ENCODE peak calls at places on chromosomes 2 and 18, in four cellular contexts. O, W, L and G are unnamed samples.
A peak's percentile ranks its signal among the peaks of the same experiment; 100 is the strongest.

GRCh38 chr18:55048892-55049291 is 89.6 kb upstream of the CCDC68 start:
- DNase-seq in O (no peak), W (no peak), L (no peak), G (no peak)

GRCh38 chr2:30346475-30347169 is 100.4 kb upstream of the LCLAT1 start:
- DNase-seq in O (no peak), W (no peak), L (no peak), G (peak; percentile 42)

GRCh38 chr2:2838548-2838845 is 507.4 kb upstream of the MYT1L start:
- DNase-seq in O (no peak), W (no peak), L (no peak), G (no peak)

GRCh38 chr2:110645616-110646015 is 32.2 kb downstream of the BUB1 start:
- DNase-seq in O (no peak), W (no peak), L (no peak), G (no peak)

GRCh38 chr18:63286926-63287325 is 32.6 kb downstream of the BCL2 start:
- DNase-seq in O (no peak), W (no peak), L (no peak), G (no peak)

GRCh38 chr2:191151315-191151698 is 513 bp upstream of the STAT4 start:
- DNase-seq in O (no peak), W (no peak), L (no peak), G (no peak)

GRCh38 chr2:139478191-139478914 is 698.2 kb upstream of the NXPH2 start:
- DNase-seq in O (no peak), W (no peak), L (no peak), G (no peak)

GRCh38 chr2:71928734-71929481 is 218.8 kb downstream of the CYP26B1 start:
- DNase-seq in O (no peak), W (no peak), L (no peak), G (no peak)

GRCh38 chr2:216911008-216911407 is 51.1 kb upstream of the TNP1 start:
- DNase-seq in O (no peak), W (no peak), L (no peak), G (no peak)

GRCh38 chr2:143994936-143995335 is 525.0 kb downstream of the ZEB2 start:
- DNase-seq in O (no peak), W (no peak), L (no peak), G (no peak)

GRCh38 chr18:68409585-68409984 is 305.3 kb downstream of the TMX3 start:
- DNase-seq in O (no peak), W (no peak), L (no peak), G (no peak)

GRCh38 chr2:9191044-9191481 is 15.5 kb upstream of the ASAP2 start:
- DNase-seq in O (no peak), W (no peak), L (no peak), G (peak; percentile 98)

GRCh38 chr2:137872577-137872976 is 91.7 kb upstream of the HNMT start:
- DNase-seq in O (no peak), W (no peak), L (no peak), G (no peak)

GRCh38 chr2:42752299-42752698 is 11.6 kb downstream of the OXER1 start:
- DNase-seq in O (peak; percentile 66), W (peak; percentile 74), L (no peak), G (no peak)
- H3K4me3 ChIP-seq in O (no peak overlapping the region), W (no peak overlapping the region), L (no peak overlapping the region), G (no peak overlapping the region)

GRCh38 chr18:27780061-27780740 is 396.7 kb downstream of the CDH2 start:
- DNase-seq in O (no peak), W (no peak), L (no peak), G (no peak)

GRCh38 chr18:27778925-27779324 is 398.0 kb downstream of the CDH2 start:
- DNase-seq in O (no peak), W (no peak), L (no peak), G (no peak)

DNA sequence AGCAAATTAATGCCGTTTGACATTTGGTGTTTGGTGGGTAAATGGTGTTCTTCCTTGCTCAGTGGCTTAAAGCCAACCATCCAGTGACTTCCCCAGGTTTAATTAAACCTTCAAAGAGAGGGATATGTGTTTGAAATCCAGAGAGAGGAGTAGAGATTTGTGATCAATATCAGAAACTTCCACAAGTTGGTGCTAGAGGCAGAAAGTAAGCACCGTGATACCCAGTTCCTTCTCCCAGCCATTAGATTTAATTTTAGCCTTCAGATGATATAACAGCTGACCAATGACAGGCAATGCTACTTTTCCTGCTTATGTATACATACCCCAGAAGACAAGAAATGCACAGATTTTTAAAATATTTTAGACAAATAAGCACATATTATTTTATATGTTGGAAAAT is 398.5 kb downstream of the CDH2 start:
- DNase-seq in O (no peak), W (no peak), L (no peak), G (peak; percentile 52)
- TF ChIP-seq CTCF in O (peak; percentile 27), W (no peak), L (peak; percentile 26), G (peak; percentile 59)

GRCh38 chr2:170715932-170716777 is 1.0 kb downstream of the SP5 start:
- DNase-seq in O (no peak), W (no peak), L (no peak), G (no peak)
- H3K4me3 ChIP-seq in O (no peak overlapping the region), W (no peak overlapping the region), L (peak overlapping the region; percentile 59), G (no peak overlapping the region)

GRCh38 chr18:75074196-75075015 is 134.5 kb downstream of the PTGR3 start:
- DNase-seq in O (no peak), W (no peak), L (no peak), G (no peak)
- TF ChIP-seq CTCF in O (no peak), W (no peak), L (no peak), G (no peak)

DNA sequence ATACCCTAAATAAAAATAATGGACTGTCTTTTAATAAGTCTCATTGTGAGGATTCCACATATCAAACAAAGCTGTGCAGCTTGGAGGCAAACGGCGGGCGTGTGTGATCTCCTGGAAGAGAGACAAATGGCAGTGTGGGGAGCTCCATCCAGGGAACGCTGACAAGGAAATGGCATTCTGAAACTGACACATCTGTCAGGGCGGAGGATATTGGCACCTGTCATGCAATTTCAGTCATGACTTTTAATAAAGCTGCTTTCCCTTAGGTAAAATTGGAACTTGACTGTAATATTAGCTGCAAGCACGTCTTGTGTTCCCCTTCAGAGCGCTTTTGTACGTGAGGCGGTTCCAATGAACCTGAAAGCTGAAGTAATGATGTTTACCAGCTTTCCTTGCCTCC is 381.9 kb upstream of the SMIM21 start:
- DNase-seq in O (no peak), W (no peak), L (no peak), G (no peak)
- H3K4me3 ChIP-seq in O (no peak overlapping the region), W (no peak overlapping the region), L (no peak overlapping the region), G (no peak overlapping the region)

DNA sequence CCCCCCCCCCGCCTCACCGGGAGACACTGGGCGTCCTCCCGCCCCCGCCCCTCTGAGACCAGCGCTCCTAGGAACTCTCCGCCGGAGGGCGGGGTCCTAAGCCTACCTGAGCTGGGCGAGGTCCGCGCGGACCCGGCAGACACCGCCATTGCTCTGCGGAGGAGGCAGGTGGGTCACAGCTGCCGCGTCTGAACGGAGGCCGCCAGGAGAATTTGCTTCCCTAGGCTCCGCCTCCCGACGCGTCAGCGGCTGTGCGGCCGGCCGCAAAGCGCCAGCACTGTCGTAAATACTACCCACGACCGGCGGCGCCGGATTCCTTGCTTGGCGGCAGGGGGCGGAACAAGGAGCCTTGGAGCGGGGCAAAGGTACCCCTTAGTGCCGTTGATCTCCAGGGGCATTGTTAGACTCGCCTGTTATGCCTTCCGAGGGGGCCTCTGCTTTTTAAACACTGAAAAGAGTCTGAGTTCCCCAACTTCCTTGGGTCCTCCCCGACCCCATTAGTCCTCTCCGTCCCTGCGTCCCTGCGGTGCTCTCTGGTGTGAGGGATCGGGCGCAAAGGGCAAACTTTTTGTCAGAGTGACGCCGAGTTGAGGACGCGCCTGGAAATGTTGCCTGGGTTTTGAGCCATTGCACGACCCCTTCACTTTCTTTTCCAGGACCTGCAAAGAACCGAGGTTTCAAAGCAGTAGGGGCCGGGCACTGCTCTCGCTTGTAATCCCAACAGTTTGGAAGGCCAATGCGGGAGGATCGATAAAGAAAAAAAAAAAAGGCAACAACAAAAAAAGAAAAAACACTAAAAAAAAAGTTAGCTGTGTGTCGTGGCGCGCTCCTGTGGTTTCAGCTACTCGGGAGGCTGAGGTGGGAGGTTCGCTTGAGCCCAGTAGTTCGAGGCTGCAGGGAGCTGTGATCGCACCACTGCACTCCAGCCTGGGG is at the start of gene GGCX:
- DNase-seq in O (peak; percentile 96), W (peak; percentile 98), L (peak; percentile 87), G (peak; percentile 95)
- TF ChIP-seq CTCF in O (no peak), W (no peak), L (no peak), G (no peak)

GRCh38 chr2:219461061-219461514 is 26.4 kb downstream of the SPEG start:
- DNase-seq in O (no peak), W (peak; percentile 40), L (no peak), G (peak; percentile 51)
- H3K4me3 ChIP-seq in O (no peak overlapping the region), W (no peak overlapping the region), L (no peak overlapping the region), G (no peak overlapping the region)

DNA sequence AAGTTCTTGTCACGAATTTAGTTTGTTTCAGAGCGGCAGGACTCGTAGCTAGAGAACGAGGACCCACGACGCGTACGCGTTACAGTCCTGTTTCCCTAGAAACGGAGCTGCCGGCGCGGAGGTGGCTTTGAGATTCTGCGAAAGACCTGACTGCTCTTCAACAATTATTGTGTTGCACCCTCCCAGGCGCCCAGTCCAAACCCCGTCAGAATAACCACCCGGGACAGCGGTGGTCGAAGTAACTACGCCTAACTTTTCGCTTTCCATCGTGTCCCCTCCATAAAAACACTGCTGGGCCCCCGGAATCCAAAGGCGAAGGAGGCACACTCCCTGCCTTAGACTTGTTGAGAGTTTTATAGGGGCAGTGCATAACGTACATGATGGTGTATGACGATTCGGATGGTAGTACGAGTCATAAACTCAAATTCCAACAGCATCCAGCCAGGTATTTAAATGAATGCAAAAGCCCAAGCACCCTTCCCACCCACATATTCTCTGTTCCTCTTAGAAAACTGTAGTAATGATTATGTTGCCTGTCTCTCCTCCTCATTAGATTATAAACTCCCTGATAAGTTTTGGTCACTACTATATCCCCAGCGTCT is 651 bp upstream of the STAM2 start:
- DNase-seq in O (no peak), W (peak; percentile 44), L (no peak), G (peak; percentile 46)
- TF ChIP-seq CTCF in O (no peak), W (no peak), L (no peak), G (no peak)

GRCh38 chr2:131635576-131635975 is 107.9 kb downstream of the CCDC74A start:
- DNase-seq in O (no peak), W (no peak), L (no peak), G (no peak)
- H3K4me3 ChIP-seq in O (no peak overlapping the region), W (no peak overlapping the region), L (no peak overlapping the region), G (no peak overlapping the region)